ENCODE peak calls at places on chromosomes 12 and 14, in seven cellular contexts. One of them, this sample, is unnamed.

GRCh38 chr12:39145175-39145999 is 240.0 kb upstream of the CPNE8 start:
- DNase-seq in mesothelial cell of epicardium: peak; percentile 71
- DNase-seq in AG04450: no peak
- DNase-seq in endothelial cell: peak; percentile 73
- DNase-seq in Panc1: no peak
- DNase-seq in left ventricle myocardium inferior: peak; percentile 37
- DNase-seq in suprapubic skin: no peak
- DNase-seq in this sample: no peak

GRCh38 chr12:103785243-103786031 is 55.6 kb downstream of the NT5DC3 start:
- DNase-seq in mesothelial cell of epicardium: no peak
- DNase-seq in AG04450: no peak
- DNase-seq in endothelial cell: no peak
- DNase-seq in Panc1: no peak
- DNase-seq in left ventricle myocardium inferior: no peak
- DNase-seq in suprapubic skin: no peak
- DNase-seq in this sample: no peak

GRCh38 chr14:68008491-68008890 is 188.9 kb downstream of the RAD51B start:
- DNase-seq in mesothelial cell of epicardium: no peak
- DNase-seq in AG04450: no peak
- DNase-seq in endothelial cell: no peak
- DNase-seq in Panc1: no peak
- DNase-seq in left ventricle myocardium inferior: no peak
- DNase-seq in suprapubic skin: no peak
- DNase-seq in this sample: no peak

GRCh38 chr14:67240168-67240932 is 885 bp upstream of the PALS1 start:
- DNase-seq in mesothelial cell of epicardium: peak; percentile 47
- DNase-seq in AG04450: no peak
- DNase-seq in endothelial cell: peak; percentile 29
- DNase-seq in Panc1: no peak
- DNase-seq in left ventricle myocardium inferior: peak; percentile 40
- DNase-seq in suprapubic skin: peak; percentile 85
- DNase-seq in this sample: no peak

GRCh38 chr12:12282761-12283160 is 15.9 kb upstream of the LRP6 start:
- DNase-seq in mesothelial cell of epicardium: no peak
- DNase-seq in AG04450: no peak
- DNase-seq in endothelial cell: no peak
- DNase-seq in Panc1: no peak
- DNase-seq in left ventricle myocardium inferior: no peak
- DNase-seq in suprapubic skin: no peak
- DNase-seq in this sample: no peak

GRCh38 chr12:84411031-84411430 is 501.6 kb downstream of the SLC6A15 start:
- DNase-seq in mesothelial cell of epicardium: no peak
- DNase-seq in AG04450: no peak
- DNase-seq in endothelial cell: no peak
- DNase-seq in Panc1: no peak
- DNase-seq in left ventricle myocardium inferior: no peak
- DNase-seq in suprapubic skin: no peak
- DNase-seq in this sample: no peak

GRCh38 chr12:76318773-76319594 is 29.2 kb downstream of the BBS10 start:
- DNase-seq in mesothelial cell of epicardium: no peak
- DNase-seq in AG04450: no peak
- DNase-seq in endothelial cell: no peak
- DNase-seq in Panc1: no peak
- DNase-seq in left ventricle myocardium inferior: no peak
- DNase-seq in suprapubic skin: no peak
- DNase-seq in this sample: no peak

GRCh38 chr12:93788853-93789252 is 111.7 kb downstream of the CRADD start:
- DNase-seq in mesothelial cell of epicardium: no peak
- DNase-seq in AG04450: no peak
- DNase-seq in endothelial cell: no peak
- DNase-seq in Panc1: no peak
- DNase-seq in left ventricle myocardium inferior: no peak
- DNase-seq in suprapubic skin: no peak
- DNase-seq in this sample: no peak

GRCh38 chr12:25692115-25693035 is 139.3 kb upstream of the LMNTD1 start:
- DNase-seq in mesothelial cell of epicardium: no peak
- DNase-seq in AG04450: no peak
- DNase-seq in endothelial cell: no peak
- DNase-seq in Panc1: no peak
- DNase-seq in left ventricle myocardium inferior: no peak
- DNase-seq in suprapubic skin: no peak
- DNase-seq in this sample: no peak

GRCh38 chr14:76480426-76480825 is 104.5 kb downstream of the ESRRB start:
- DNase-seq in mesothelial cell of epicardium: no peak
- DNase-seq in AG04450: no peak
- DNase-seq in endothelial cell: no peak
- DNase-seq in Panc1: no peak
- DNase-seq in left ventricle myocardium inferior: no peak
- DNase-seq in suprapubic skin: no peak
- DNase-seq in this sample: no peak

GRCh38 chr12:84619053-84619452 is 293.5 kb downstream of the SLC6A15 start:
- DNase-seq in mesothelial cell of epicardium: no peak
- DNase-seq in AG04450: no peak
- DNase-seq in endothelial cell: no peak
- DNase-seq in Panc1: no peak
- DNase-seq in left ventricle myocardium inferior: no peak
- DNase-seq in suprapubic skin: no peak
- DNase-seq in this sample: no peak

GRCh38 chr14:33671556-33671955 is 279.3 kb downstream of the EGLN3 start:
- DNase-seq in mesothelial cell of epicardium: no peak
- DNase-seq in AG04450: no peak
- DNase-seq in endothelial cell: no peak
- DNase-seq in Panc1: no peak
- DNase-seq in left ventricle myocardium inferior: no peak
- DNase-seq in suprapubic skin: no peak
- DNase-seq in this sample: no peak

GRCh38 chr12:8564656-8565055 is 24.0 kb upstream of the CLEC4E start:
- DNase-seq in mesothelial cell of epicardium: no peak
- DNase-seq in AG04450: no peak
- DNase-seq in endothelial cell: no peak
- DNase-seq in Panc1: no peak
- DNase-seq in left ventricle myocardium inferior: no peak
- DNase-seq in suprapubic skin: no peak
- DNase-seq in this sample: no peak

GRCh38 chr12:30268036-30268435 is 427.6 kb downstream of the IPO8 start:
- DNase-seq in mesothelial cell of epicardium: no peak
- DNase-seq in AG04450: no peak
- DNase-seq in endothelial cell: no peak
- DNase-seq in Panc1: no peak
- DNase-seq in left ventricle myocardium inferior: no peak
- DNase-seq in suprapubic skin: no peak
- DNase-seq in this sample: no peak

GRCh38 chr14:39366460-39367386 is 65.5 kb downstream of the FBXO33 start:
- DNase-seq in mesothelial cell of epicardium: no peak
- DNase-seq in AG04450: no peak
- DNase-seq in endothelial cell: no peak
- DNase-seq in Panc1: no peak
- DNase-seq in left ventricle myocardium inferior: no peak
- DNase-seq in suprapubic skin: no peak
- DNase-seq in this sample: no peak

GRCh38 chr14:91218041-91218440 is 26.5 kb downstream of the GPR68 start:
- DNase-seq in mesothelial cell of epicardium: no peak
- DNase-seq in AG04450: no peak
- DNase-seq in endothelial cell: peak; percentile 17
- DNase-seq in Panc1: no peak
- DNase-seq in left ventricle myocardium inferior: no peak
- DNase-seq in suprapubic skin: no peak
- DNase-seq in this sample: no peak

GRCh38 chr12:45762185-45763110 is 32.9 kb downstream of the ARID2 start:
- DNase-seq in mesothelial cell of epicardium: no peak
- DNase-seq in AG04450: peak; percentile 27
- DNase-seq in endothelial cell: peak; percentile 18
- DNase-seq in Panc1: no peak
- DNase-seq in left ventricle myocardium inferior: no peak
- DNase-seq in suprapubic skin: no peak
- DNase-seq in this sample: no peak
- TF ChIP-seq CTCF in mesothelial cell of epicardium: no peak
- TF ChIP-seq CTCF in AG04450: peak; percentile 86
- TF ChIP-seq CTCF in endothelial cell: no peak
- TF ChIP-seq CTCF in Panc1: peak; percentile 70
- TF ChIP-seq CTCF in left ventricle myocardium inferior: peak; percentile 70
- TF ChIP-seq CTCF in suprapubic skin: no peak
- TF ChIP-seq CTCF in this sample: peak; percentile 72

GRCh38 chr12:80195143-80195726 is 95.9 kb downstream of the OTOGL start:
- DNase-seq in mesothelial cell of epicardium: no peak
- DNase-seq in AG04450: peak; percentile 61
- DNase-seq in endothelial cell: peak; percentile 52
- DNase-seq in Panc1: peak; percentile 20
- DNase-seq in left ventricle myocardium inferior: no peak
- DNase-seq in suprapubic skin: no peak
- DNase-seq in this sample: no peak
- TF ChIP-seq CTCF in mesothelial cell of epicardium: peak; percentile 65
- TF ChIP-seq CTCF in AG04450: peak; percentile 85
- TF ChIP-seq CTCF in endothelial cell: peak; percentile 65
- TF ChIP-seq CTCF in Panc1: peak; percentile 60
- TF ChIP-seq CTCF in left ventricle myocardium inferior: peak; percentile 77
- TF ChIP-seq CTCF in suprapubic skin: peak; percentile 19
- TF ChIP-seq CTCF in this sample: peak; percentile 88

GRCh38 chr12:70366581-70367267 is 634 bp downstream of the KCNMB4 start:
- DNase-seq in mesothelial cell of epicardium: peak; percentile 64
- DNase-seq in AG04450: peak; percentile 1
- DNase-seq in endothelial cell: peak; percentile 49
- DNase-seq in Panc1: no peak
- DNase-seq in left ventricle myocardium inferior: peak; percentile 25
- DNase-seq in suprapubic skin: no peak
- DNase-seq in this sample: no peak
- TF ChIP-seq CTCF in mesothelial cell of epicardium: no peak
- TF ChIP-seq CTCF in AG04450: no peak
- TF ChIP-seq CTCF in endothelial cell: no peak
- TF ChIP-seq CTCF in Panc1: no peak
- TF ChIP-seq CTCF in left ventricle myocardium inferior: no peak
- TF ChIP-seq CTCF in suprapubic skin: no peak
- TF ChIP-seq CTCF in this sample: no peak

GRCh38 chr12:45743247-45743646 is 13.7 kb downstream of the ARID2 start:
- DNase-seq in mesothelial cell of epicardium: no peak
- DNase-seq in AG04450: no peak
- DNase-seq in endothelial cell: no peak
- DNase-seq in Panc1: no peak
- DNase-seq in left ventricle myocardium inferior: no peak
- DNase-seq in suprapubic skin: no peak
- DNase-seq in this sample: no peak

GRCh38 chr12:45742590-45742989 is 13.1 kb downstream of the ARID2 start:
- DNase-seq in mesothelial cell of epicardium: no peak
- DNase-seq in AG04450: no peak
- DNase-seq in endothelial cell: no peak
- DNase-seq in Panc1: no peak
- DNase-seq in left ventricle myocardium inferior: no peak
- DNase-seq in suprapubic skin: no peak
- DNase-seq in this sample: no peak

DNA sequence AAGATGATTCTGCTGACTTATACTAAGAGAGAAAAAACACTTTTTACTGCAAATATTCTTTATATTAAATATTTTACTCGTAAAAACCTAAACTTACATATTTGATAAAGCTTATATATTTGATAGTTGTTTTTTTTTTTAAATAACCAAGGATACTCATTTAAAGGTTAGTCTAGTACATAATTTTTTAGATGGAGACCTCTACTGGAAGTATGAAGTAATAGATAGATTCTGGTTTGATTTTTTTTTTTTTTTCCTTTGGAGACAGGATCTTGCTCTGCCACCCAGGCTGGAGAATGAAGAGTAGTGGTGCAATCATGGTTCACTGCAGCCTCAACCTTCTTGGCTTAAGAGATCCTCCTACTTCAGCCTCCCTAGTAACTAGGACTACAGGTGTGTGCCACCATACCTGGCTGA is 16.4 kb downstream of the ARID2 start:
- DNase-seq in mesothelial cell of epicardium: no peak
- DNase-seq in AG04450: no peak
- DNase-seq in endothelial cell: no peak
- DNase-seq in Panc1: no peak
- DNase-seq in left ventricle myocardium inferior: no peak
- DNase-seq in suprapubic skin: no peak
- DNase-seq in this sample: no peak
- TF ChIP-seq CTCF in mesothelial cell of epicardium: no peak
- TF ChIP-seq CTCF in AG04450: peak; percentile 32
- TF ChIP-seq CTCF in endothelial cell: peak; percentile 31
- TF ChIP-seq CTCF in Panc1: peak; percentile 55
- TF ChIP-seq CTCF in left ventricle myocardium inferior: peak; percentile 55
- TF ChIP-seq CTCF in suprapubic skin: no peak
- TF ChIP-seq CTCF in this sample: peak; percentile 49

GRCh38 chr12:114850853-114851252 is 166.9 kb upstream of the TBX3 start:
- DNase-seq in mesothelial cell of epicardium: no peak
- DNase-seq in AG04450: no peak
- DNase-seq in endothelial cell: no peak
- DNase-seq in Panc1: no peak
- DNase-seq in left ventricle myocardium inferior: no peak
- DNase-seq in suprapubic skin: no peak
- DNase-seq in this sample: no peak

GRCh38 chr12:114848661-114849060 is 164.7 kb upstream of the TBX3 start:
- DNase-seq in mesothelial cell of epicardium: no peak
- DNase-seq in AG04450: peak; percentile 56
- DNase-seq in endothelial cell: no peak
- DNase-seq in Panc1: no peak
- DNase-seq in left ventricle myocardium inferior: no peak
- DNase-seq in suprapubic skin: no peak
- DNase-seq in this sample: no peak

GRCh38 chr12:114851981-114852380 is 168.0 kb upstream of the TBX3 start:
- DNase-seq in mesothelial cell of epicardium: no peak
- DNase-seq in AG04450: no peak
- DNase-seq in endothelial cell: no peak
- DNase-seq in Panc1: no peak
- DNase-seq in left ventricle myocardium inferior: no peak
- DNase-seq in suprapubic skin: no peak
- DNase-seq in this sample: no peak

GRCh38 chr12:114841557-114842251 is 157.7 kb upstream of the TBX3 start:
- DNase-seq in mesothelial cell of epicardium: no peak
- DNase-seq in AG04450: no peak
- DNase-seq in endothelial cell: no peak
- DNase-seq in Panc1: no peak
- DNase-seq in left ventricle myocardium inferior: no peak
- DNase-seq in suprapubic skin: no peak
- DNase-seq in this sample: no peak

GRCh38 chr12:114846771-114847170 is 162.8 kb upstream of the TBX3 start:
- DNase-seq in mesothelial cell of epicardium: no peak
- DNase-seq in AG04450: no peak
- DNase-seq in endothelial cell: no peak
- DNase-seq in Panc1: no peak
- DNase-seq in left ventricle myocardium inferior: no peak
- DNase-seq in suprapubic skin: no peak
- DNase-seq in this sample: no peak
- TF ChIP-seq CTCF in mesothelial cell of epicardium: no peak
- TF ChIP-seq CTCF in AG04450: no peak
- TF ChIP-seq CTCF in endothelial cell: no peak
- TF ChIP-seq CTCF in Panc1: no peak
- TF ChIP-seq CTCF in left ventricle myocardium inferior: no peak
- TF ChIP-seq CTCF in suprapubic skin: no peak
- TF ChIP-seq CTCF in this sample: no peak

GRCh38 chr12:5511644-5512584 is 80.0 kb downstream of the NTF3 start:
- DNase-seq in mesothelial cell of epicardium: peak; percentile 44
- DNase-seq in AG04450: peak; percentile 23
- DNase-seq in endothelial cell: peak; percentile 47
- DNase-seq in Panc1: no peak
- DNase-seq in left ventricle myocardium inferior: peak; percentile 40
- DNase-seq in suprapubic skin: peak; percentile 61
- DNase-seq in this sample: peak; percentile 81
- TF ChIP-seq CTCF in mesothelial cell of epicardium: no peak
- TF ChIP-seq CTCF in AG04450: peak; percentile 78
- TF ChIP-seq CTCF in endothelial cell: peak; percentile 55
- TF ChIP-seq CTCF in Panc1: peak; percentile 38
- TF ChIP-seq CTCF in left ventricle myocardium inferior: peak; percentile 60
- TF ChIP-seq CTCF in suprapubic skin: no peak
- TF ChIP-seq CTCF in this sample: no peak

This sample was measured in osteocyte.